ENCODE peak calls at places on chromosomes 3 and 15, in eight cellular contexts. One of them, this sample, is unnamed.

GRCh38 chr3:27081566-27081965 is 287.6 kb downstream of the NEK10 start:
- DNase-seq in lung: no peak
- DNase-seq in SK-N-SH: no peak
- DNase-seq in body of pancreas: no peak
- DNase-seq in H9: no peak
- DNase-seq in cardiac muscle cell: no peak
- DNase-seq in neural progenitor cell: no peak
- DNase-seq in psoas muscle: no peak
- DNase-seq in this sample: no peak

GRCh38 chr3:134018850-134019249 is 10.9 kb downstream of the SLCO2A1 start:
- DNase-seq in lung: no peak
- DNase-seq in cardiac muscle cell: no peak
- DNase-seq in SK-N-SH: no peak
- DNase-seq in H9: no peak
- DNase-seq in psoas muscle: no peak
- DNase-seq in body of pancreas: no peak
- DNase-seq in neural progenitor cell: no peak
- DNase-seq in this sample: no peak

GRCh38 chr15:99226802-99227201 is 22.6 kb downstream of the TTC23 start:
- DNase-seq in SK-N-SH: no peak
- DNase-seq in neural progenitor cell: no peak
- DNase-seq in lung: no peak
- DNase-seq in body of pancreas: no peak
- DNase-seq in cardiac muscle cell: no peak
- DNase-seq in psoas muscle: no peak
- DNase-seq in H9: no peak
- DNase-seq in this sample: no peak

GRCh38 chr15:39969002-39969394 is 35.1 kb downstream of the EIF2AK4 start:
- DNase-seq in psoas muscle: no peak
- DNase-seq in lung: no peak
- DNase-seq in body of pancreas: no peak
- DNase-seq in H9: no peak
- DNase-seq in SK-N-SH: no peak
- DNase-seq in neural progenitor cell: no peak
- DNase-seq in cardiac muscle cell: no peak
- DNase-seq in this sample: no peak

GRCh38 chr3:126704494-126705214 is 614 bp downstream of the CHCHD6 start:
- DNase-seq in H9: no peak
- DNase-seq in lung: no peak
- DNase-seq in body of pancreas: no peak
- DNase-seq in psoas muscle: no peak
- DNase-seq in cardiac muscle cell: no peak
- DNase-seq in SK-N-SH: peak
- DNase-seq in neural progenitor cell: peak
- DNase-seq in this sample: no peak

GRCh38 chr3:177201707-177202397 is 4.6 kb upstream of the TBL1XR1 start:
- DNase-seq in psoas muscle: no peak
- DNase-seq in neural progenitor cell: no peak
- DNase-seq in lung: no peak
- DNase-seq in cardiac muscle cell: peak
- DNase-seq in body of pancreas: no peak
- DNase-seq in H9: no peak
- DNase-seq in SK-N-SH: no peak
- DNase-seq in this sample: no peak

GRCh38 chr3:197434841-197435240 is 120.9 kb downstream of the BDH1 start:
- DNase-seq in body of pancreas: no peak
- DNase-seq in H9: no peak
- DNase-seq in neural progenitor cell: no peak
- DNase-seq in cardiac muscle cell: no peak
- DNase-seq in SK-N-SH: no peak
- DNase-seq in lung: no peak
- DNase-seq in psoas muscle: no peak
- DNase-seq in this sample: no peak

GRCh38 chr15:85614059-85614458 is 180.7 kb downstream of the KLHL25 start:
- DNase-seq in H9: no peak
- DNase-seq in cardiac muscle cell: peak
- DNase-seq in neural progenitor cell: no peak
- DNase-seq in psoas muscle: no peak
- DNase-seq in SK-N-SH: peak
- DNase-seq in body of pancreas: no peak
- DNase-seq in lung: no peak
- DNase-seq in this sample: no peak

GRCh38 chr15:26889298-26889898 is 22.5 kb downstream of the GABRA5 start:
- DNase-seq in cardiac muscle cell: peak
- DNase-seq in lung: no peak
- DNase-seq in psoas muscle: no peak
- DNase-seq in neural progenitor cell: peak
- DNase-seq in body of pancreas: peak
- DNase-seq in SK-N-SH: peak
- DNase-seq in H9: no peak
- DNase-seq in this sample: no peak

GRCh38 chr15:29132110-29132420 is 137.6 kb downstream of the NSMCE3 start:
- DNase-seq in neural progenitor cell: no peak
- DNase-seq in lung: no peak
- DNase-seq in SK-N-SH: peak
- DNase-seq in H9: peak
- DNase-seq in body of pancreas: no peak
- DNase-seq in cardiac muscle cell: no peak
- DNase-seq in psoas muscle: no peak
- DNase-seq in this sample: peak

GRCh38 chr15:96849501-96849900 is 519.0 kb downstream of the NR2F2 start:
- DNase-seq in SK-N-SH: no peak
- DNase-seq in lung: no peak
- DNase-seq in neural progenitor cell: no peak
- DNase-seq in psoas muscle: no peak
- DNase-seq in body of pancreas: no peak
- DNase-seq in cardiac muscle cell: peak
- DNase-seq in H9: no peak
- DNase-seq in this sample: no peak

GRCh38 chr3:72428803-72429202 is 419.4 kb downstream of the SHQ1 start:
- DNase-seq in body of pancreas: no peak
- DNase-seq in lung: no peak
- DNase-seq in psoas muscle: no peak
- DNase-seq in cardiac muscle cell: no peak
- DNase-seq in H9: no peak
- DNase-seq in SK-N-SH: no peak
- DNase-seq in neural progenitor cell: no peak
- DNase-seq in this sample: no peak

GRCh38 chr3:180430896-180431295 is 171.1 kb upstream of the TTC14 start:
- DNase-seq in lung: no peak
- DNase-seq in neural progenitor cell: no peak
- DNase-seq in H9: no peak
- DNase-seq in body of pancreas: no peak
- DNase-seq in psoas muscle: no peak
- DNase-seq in SK-N-SH: no peak
- DNase-seq in cardiac muscle cell: no peak
- DNase-seq in this sample: no peak

GRCh38 chr3:191253089-191253799 is 54.2 kb downstream of the OSTN start:
- DNase-seq in lung: no peak
- DNase-seq in psoas muscle: no peak
- DNase-seq in body of pancreas: no peak
- DNase-seq in neural progenitor cell: no peak
- DNase-seq in H9: no peak
- DNase-seq in SK-N-SH: no peak
- DNase-seq in cardiac muscle cell: no peak
- DNase-seq in this sample: no peak

GRCh38 chr15:34358948-34359347 is 8.0 kb downstream of the LPCAT4 start:
- DNase-seq in lung: no peak
- DNase-seq in SK-N-SH: no peak
- DNase-seq in body of pancreas: no peak
- DNase-seq in psoas muscle: no peak
- DNase-seq in H9: no peak
- DNase-seq in cardiac muscle cell: no peak
- DNase-seq in neural progenitor cell: no peak
- DNase-seq in this sample: no peak

GRCh38 chr3:197792019-197792647 is 1.1 kb downstream of the LRCH3 start:
- DNase-seq in SK-N-SH: no peak
- DNase-seq in lung: no peak
- DNase-seq in body of pancreas: no peak
- DNase-seq in psoas muscle: no peak
- DNase-seq in neural progenitor cell: no peak
- DNase-seq in cardiac muscle cell: no peak
- DNase-seq in H9: no peak
- DNase-seq in this sample: no peak

GRCh38 chr15:48643776-48644497 is 1.6 kb downstream of the FBN1 start:
- DNase-seq in body of pancreas: no peak
- DNase-seq in SK-N-SH: no peak
- DNase-seq in psoas muscle: no peak
- DNase-seq in neural progenitor cell: peak
- DNase-seq in lung: no peak
- DNase-seq in cardiac muscle cell: peak
- DNase-seq in H9: no peak
- DNase-seq in this sample: no peak

GRCh38 chr3:15367059-15367458 is 34.7 kb upstream of the SH3BP5 start:
- DNase-seq in lung: no peak
- DNase-seq in body of pancreas: no peak
- DNase-seq in psoas muscle: no peak
- DNase-seq in cardiac muscle cell: peak
- DNase-seq in neural progenitor cell: no peak
- DNase-seq in H9: no peak
- DNase-seq in SK-N-SH: no peak
- DNase-seq in this sample: no peak

GRCh38 chr15:53759333-53759975 is at the start of gene WDR72:
- DNase-seq in lung: no peak
- DNase-seq in body of pancreas: peak
- DNase-seq in SK-N-SH: peak
- DNase-seq in H9: peak
- DNase-seq in psoas muscle: no peak
- DNase-seq in cardiac muscle cell: no peak
- DNase-seq in neural progenitor cell: peak
- DNase-seq in this sample: no peak

GRCh38 chr3:195834675-195835583 is 23.2 kb upstream of the MUC4 start:
- DNase-seq in cardiac muscle cell: no peak
- DNase-seq in lung: no peak
- DNase-seq in body of pancreas: no peak
- DNase-seq in H9: no peak
- DNase-seq in psoas muscle: no peak
- DNase-seq in SK-N-SH: no peak
- DNase-seq in neural progenitor cell: peak
- DNase-seq in this sample: no peak

GRCh38 chr15:101172421-101173097 is 79.3 kb downstream of the CHSY1 start:
- DNase-seq in cardiac muscle cell: peak
- DNase-seq in psoas muscle: no peak
- DNase-seq in lung: no peak
- DNase-seq in neural progenitor cell: peak
- DNase-seq in SK-N-SH: peak
- DNase-seq in body of pancreas: no peak
- DNase-seq in H9: no peak
- DNase-seq in this sample: no peak

GRCh38 chr15:66294157-66294931 is 976 bp downstream of the DIS3L start:
- DNase-seq in psoas muscle: no peak
- DNase-seq in SK-N-SH: no peak
- DNase-seq in lung: no peak
- DNase-seq in body of pancreas: peak
- DNase-seq in neural progenitor cell: peak
- DNase-seq in cardiac muscle cell: peak
- DNase-seq in H9: peak
- DNase-seq in this sample: no peak

GRCh38 chr3:133377396-133377795 is 22.5 kb upstream of the BFSP2 start:
- DNase-seq in lung: no peak
- DNase-seq in neural progenitor cell: peak
- DNase-seq in H9: no peak
- DNase-seq in SK-N-SH: peak
- DNase-seq in psoas muscle: no peak
- DNase-seq in body of pancreas: no peak
- DNase-seq in cardiac muscle cell: peak
- DNase-seq in this sample: no peak

GRCh38 chr3:105401691-105402149 is 35.0 kb downstream of the ALCAM start:
- DNase-seq in cardiac muscle cell: no peak
- DNase-seq in neural progenitor cell: no peak
- DNase-seq in body of pancreas: no peak
- DNase-seq in SK-N-SH: no peak
- DNase-seq in lung: no peak
- DNase-seq in psoas muscle: no peak
- DNase-seq in H9: no peak
- DNase-seq in this sample: no peak
- H3K27ac ChIP-seq in cardiac muscle cell: no peak
- H3K27ac ChIP-seq in neural progenitor cell: no peak
- H3K27ac ChIP-seq in body of pancreas: no peak
- H3K27ac ChIP-seq in SK-N-SH: no peak
- H3K27ac ChIP-seq in lung: no peak
- H3K27ac ChIP-seq in psoas muscle: no peak
- H3K27ac ChIP-seq in H9: no peak
- H3K27ac ChIP-seq in this sample: no peak

GRCh38 chr3:64351713-64352595 is 126.7 kb upstream of the PRICKLE2 start:
- DNase-seq in SK-N-SH: no peak
- DNase-seq in psoas muscle: no peak
- DNase-seq in neural progenitor cell: peak
- DNase-seq in H9: no peak
- DNase-seq in body of pancreas: peak
- DNase-seq in cardiac muscle cell: peak
- DNase-seq in lung: peak
- DNase-seq in this sample: no peak
- H3K27ac ChIP-seq in SK-N-SH: no peak
- H3K27ac ChIP-seq in psoas muscle: no peak
- H3K27ac ChIP-seq in neural progenitor cell: no peak
- H3K27ac ChIP-seq in H9: no peak
- H3K27ac ChIP-seq in body of pancreas: no peak
- H3K27ac ChIP-seq in cardiac muscle cell: no peak
- H3K27ac ChIP-seq in lung: no peak
- H3K27ac ChIP-seq in this sample: peak

GRCh38 chr3:64650096-64650622 is 37.6 kb downstream of the ADAMTS9 start:
- DNase-seq in psoas muscle: no peak
- DNase-seq in body of pancreas: no peak
- DNase-seq in cardiac muscle cell: no peak
- DNase-seq in SK-N-SH: no peak
- DNase-seq in neural progenitor cell: no peak
- DNase-seq in lung: no peak
- DNase-seq in H9: no peak
- DNase-seq in this sample: no peak

GRCh38 chr3:64651791-64652241 is 36.0 kb downstream of the ADAMTS9 start:
- DNase-seq in lung: no peak
- DNase-seq in cardiac muscle cell: peak
- DNase-seq in body of pancreas: no peak
- DNase-seq in SK-N-SH: no peak
- DNase-seq in H9: no peak
- DNase-seq in psoas muscle: no peak
- DNase-seq in neural progenitor cell: peak
- DNase-seq in this sample: no peak

GRCh38 chr3:64653101-64653500 is 34.7 kb downstream of the ADAMTS9 start:
- DNase-seq in neural progenitor cell: no peak
- DNase-seq in H9: no peak
- DNase-seq in lung: no peak
- DNase-seq in psoas muscle: no peak
- DNase-seq in SK-N-SH: no peak
- DNase-seq in cardiac muscle cell: no peak
- DNase-seq in body of pancreas: no peak
- DNase-seq in this sample: no peak

GRCh38 chr3:64650710-64651109 is 37.1 kb downstream of the ADAMTS9 start:
- DNase-seq in lung: no peak
- DNase-seq in cardiac muscle cell: peak
- DNase-seq in H9: no peak
- DNase-seq in SK-N-SH: no peak
- DNase-seq in neural progenitor cell: no peak
- DNase-seq in body of pancreas: no peak
- DNase-seq in psoas muscle: no peak
- DNase-seq in this sample: no peak

GRCh38 chr3:64651286-64651685 is 36.5 kb downstream of the ADAMTS9 start:
- DNase-seq in body of pancreas: no peak
- DNase-seq in lung: no peak
- DNase-seq in SK-N-SH: no peak
- DNase-seq in psoas muscle: no peak
- DNase-seq in H9: no peak
- DNase-seq in neural progenitor cell: no peak
- DNase-seq in cardiac muscle cell: no peak
- DNase-seq in this sample: no peak
- H3K27ac ChIP-seq in body of pancreas: peak
- H3K27ac ChIP-seq in lung: no peak
- H3K27ac ChIP-seq in SK-N-SH: peak
- H3K27ac ChIP-seq in psoas muscle: no peak
- H3K27ac ChIP-seq in H9: no peak
- H3K27ac ChIP-seq in neural progenitor cell: no peak
- H3K27ac ChIP-seq in cardiac muscle cell: peak
- H3K27ac ChIP-seq in this sample: no peak

GRCh38 chr3:40780801-40781406 is 256.1 kb downstream of the ZNF621 start:
- DNase-seq in SK-N-SH: no peak
- DNase-seq in body of pancreas: peak
- DNase-seq in lung: no peak
- DNase-seq in neural progenitor cell: no peak
- DNase-seq in psoas muscle: peak
- DNase-seq in H9: no peak
- DNase-seq in cardiac muscle cell: peak
- DNase-seq in this sample: no peak
- H3K27ac ChIP-seq in SK-N-SH: no peak
- H3K27ac ChIP-seq in body of pancreas: peak
- H3K27ac ChIP-seq in lung: peak
- H3K27ac ChIP-seq in neural progenitor cell: no peak
- H3K27ac ChIP-seq in psoas muscle: peak
- H3K27ac ChIP-seq in H9: no peak
- H3K27ac ChIP-seq in cardiac muscle cell: no peak
- H3K27ac ChIP-seq in this sample: peak